ENCODE peak calls at places on chromosomes 12 and 14, in ten cellular contexts. Y is stimulated activated naive CD4-positive, alpha-beta T cell; T is iPS-NIHi11; H is activated naive CD4-positive, alpha-beta T cell; A is PC-9; F is cerebellum; Q is WTC11; K is stimulated activated CD4-positive, alpha-beta T cell treated with anti-CD3 and anti-CD28 coated beads, TNF-alpha, amount 100 ng/mL, for 1 hour; M is naive thymus-derived CD8-positive, alpha-beta T cell; E is NCI-H1092. U is an unnamed sample.

GRCh38 chr14:81464253-81465001 is 64.3 kb upstream of the STON2 start:
- DNase-seq in H (peak), F (peak), E (peak), A (no peak), K (peak), M (peak), Q (peak), T (peak), Y (peak), U (peak)

GRCh38 chr14:74038015-74038859 is 19.1 kb downstream of the BBOF1 start:
- DNase-seq in F (peak), M (peak), Y (no peak), T (peak), Q (no peak), A (peak), E (peak), H (no peak), K (no peak), U (peak)

GRCh38 chr14:94110552-94111181 is at the start of gene IFI27:
- DNase-seq in Y (no peak), A (no peak), H (no peak), E (no peak), K (no peak), T (no peak), Q (no peak), F (no peak), M (no peak), U (no peak)

GRCh38 chr14:70886421-70887206 is 20.6 kb upstream of the PCNX1 start:
- DNase-seq in Q (no peak), M (peak), Y (no peak), A (no peak), E (no peak), F (no peak), H (no peak), T (no peak), K (no peak), U (no peak)

GRCh38 chr12:111409403-111410228 is 3.9 kb downstream of the SH2B3 start:
- DNase-seq in K (no peak), F (no peak), M (no peak), Q (no peak), Y (no peak), T (no peak), E (no peak), H (no peak), A (peak), U (no peak)

GRCh38 chr12:19575307-19576243 is 136.3 kb downstream of the AEBP2 start:
- DNase-seq in A (no peak), M (no peak), F (peak), K (no peak), H (no peak), T (no peak), E (peak), Y (no peak), Q (no peak), U (peak)

GRCh38 chr12:58732894-58733293 is 187.4 kb downstream of the LRIG3 start:
- DNase-seq in H (no peak), K (no peak), F (no peak), A (no peak), Q (no peak), T (no peak), Y (no peak), M (no peak), E (no peak), U (no peak)

GRCh38 chr12:105912911-105913514 is 225.7 kb downstream of the NUAK1 start:
- DNase-seq in A (no peak), Y (no peak), E (no peak), M (no peak), Q (no peak), T (no peak), H (no peak), K (no peak), F (no peak), U (no peak)

GRCh38 chr14:104218361-104219180 is 80.2 kb downstream of the KIF26A start:
- DNase-seq in A (no peak), Y (no peak), F (no peak), T (no peak), K (no peak), H (no peak), M (no peak), Q (no peak), E (no peak), U (no peak)

GRCh38 chr12:131908082-131908715 is 13.8 kb downstream of the ULK1 start:
- DNase-seq in Q (no peak), T (no peak), M (no peak), K (no peak), E (no peak), A (no peak), F (no peak), H (no peak), Y (no peak), U (no peak)

GRCh38 chr14:104305511-104306449 is 167.4 kb downstream of the KIF26A start:
- DNase-seq in K (no peak), Q (no peak), A (no peak), F (no peak), Y (no peak), H (no peak), T (no peak), E (no peak), M (no peak), U (no peak)

GRCh38 chr12:53254816-53255545 is 13.1 kb upstream of the ESPL1 start:
- DNase-seq in F (no peak), H (no peak), M (no peak), E (no peak), T (no peak), A (no peak), Y (no peak), K (no peak), Q (no peak), U (no peak)

GRCh38 chr12:90102957-90103652 is 394.5 kb upstream of the ATP2B1 start:
- DNase-seq in E (no peak), K (no peak), M (peak), Y (no peak), Q (no peak), T (peak), A (peak), F (peak), H (no peak), U (peak)

GRCh38 chr14:101636081-101636560 is 74.8 kb downstream of the DIO3 start:
- DNase-seq in T (no peak), E (no peak), A (no peak), K (no peak), H (no peak), Y (no peak), M (no peak), Q (no peak), F (no peak), U (no peak)

GRCh38 chr12:125983094-125983783 is 918.0 kb downstream of the AACS start:
- DNase-seq in T (no peak), Y (no peak), M (peak), A (peak), F (no peak), H (no peak), E (no peak), K (no peak), Q (no peak), U (no peak)

GRCh38 chr14:60650382-60650961 is 1.2 kb upstream of the SIX1 start:
- DNase-seq in A (no peak), Q (no peak), K (no peak), M (no peak), F (no peak), T (no peak), H (no peak), E (no peak), Y (no peak), U (no peak)

GRCh38 chr12:52650520-52651081 is 1.4 kb downstream of the KRT2 start:
- DNase-seq in Q (no peak), F (no peak), H (no peak), Y (no peak), T (no peak), K (no peak), A (no peak), E (no peak), M (no peak), U (peak)

GRCh38 chr14:21071225-21072041 is 1.3 kb downstream of the ARHGEF40 start:
- DNase-seq in K (no peak), H (peak), Y (peak), T (peak), M (peak), Q (peak), A (no peak), F (peak), E (peak), U (no peak)

GRCh38 chr14:34461334-34462131 is 507 bp downstream of the SPTSSA start:
- DNase-seq in T (peak), Y (no peak), K (no peak), Q (peak), A (peak), E (peak), H (no peak), F (peak), M (no peak), U (peak)

GRCh38 chr12:113462880-113463745 is 8.6 kb downstream of the LHX5 start:
- DNase-seq in M (no peak), T (no peak), E (no peak), Q (peak), F (no peak), H (no peak), Y (no peak), A (no peak), K (no peak), U (no peak)

GRCh38 chr14:24785698-24786097 is 151.7 kb upstream of the GZMB start:
- DNase-seq in A (no peak), H (no peak), T (no peak), F (no peak), M (no peak), Q (no peak), K (no peak), E (no peak), Y (no peak), U (no peak)

GRCh38 chr12:11555743-11556625 is 93.5 kb upstream of the ETV6 start:
- DNase-seq in K (no peak), E (no peak), F (no peak), M (peak), A (peak), Q (no peak), H (no peak), Y (no peak), T (no peak), U (no peak)

GRCh38 chr14:69475194-69475818 is 9.2 kb upstream of the PLEKHD1 start:
- DNase-seq in T (peak), Y (no peak), A (no peak), E (peak), M (no peak), H (no peak), F (no peak), K (no peak), Q (no peak), U (peak)

GRCh38 chr14:60865378-60866127 is 115.3 kb downstream of the TRMT5 start:
- DNase-seq in K (no peak), E (no peak), Q (no peak), M (no peak), H (no peak), Y (no peak), T (no peak), A (no peak), F (no peak), U (no peak)

GRCh38 chr12:110640275-110641025 is 26.5 kb downstream of the TCTN1 start:
- DNase-seq in M (no peak), Y (no peak), E (no peak), Q (no peak), A (no peak), F (no peak), H (no peak), K (no peak), T (no peak), U (no peak)

U was measured in NCI-H1694.